ENCODE peak calls at places on chromosomes 4 and X, in six cellular contexts. D is SW 1271; I is IMR-90; Y is NCI-H526; G is type B pancreatic cell; M is stimulated activated CD4-positive, alpha-beta T cell treated with anti-CD3 and anti-CD28 coated beads, Interleukin-1b, Interleukin-23, amount 100 ng/mL, for 4 hours. E is an unnamed sample.

GRCh38 chr4:138259801-138260200 is 17.7 kb upstream of the SLC7A11 start:
- DNase-seq in D (peak), I (peak), Y (no peak), G (no peak), M (no peak), E (peak)

GRCh38 chr4:186134254-186134653 is 29.8 kb downstream of the FAM149A start:
- DNase-seq in D (no peak), I (no peak), Y (no peak), G (no peak), M (no peak), E (no peak)

GRCh38 chr4:76078033-76078613 is 3.6 kb downstream of the ART3 start:
- DNase-seq in D (no peak), I (no peak), Y (no peak), G (no peak), M (no peak), E (no peak)

GRCh38 chr4:128354205-128354821 is 66.7 kb upstream of the PGRMC2 start:
- DNase-seq in D (peak), I (peak), Y (no peak), G (no peak), M (no peak), E (peak)

GRCh38 chr4:16269742-16270522 is 43.7 kb upstream of the TAPT1 start:
- DNase-seq in D (no peak), I (peak), Y (no peak), G (no peak), M (no peak), E (peak)

GRCh38 chr4:985123-985830 is 1.6 kb upstream of the IDUA start:
- DNase-seq in D (peak), I (no peak), Y (peak), G (no peak), M (peak), E (no peak)

GRCh38 chrX:130173190-130173895 is 1.6 kb downstream of the RAB33A start:
- DNase-seq in D (no peak), I (peak), Y (no peak), G (no peak), M (no peak), E (peak)

GRCh38 chrX:10176121-10177003 is 19.6 kb downstream of the CLCN4 start:
- DNase-seq in D (no peak), I (no peak), Y (no peak), G (no peak), M (no peak), E (no peak)

GRCh38 chr4:24855741-24856140 is 57.1 kb downstream of the CCDC149 start:
- DNase-seq in D (no peak), I (no peak), Y (no peak), G (no peak), M (no peak), E (no peak)

GRCh38 chrX:15233416-15234015 is 36.4 kb downstream of the ASB9 start:
- DNase-seq in D (no peak), I (no peak), Y (no peak), G (no peak), M (no peak), E (no peak)

GRCh38 chr4:97374526-97374925 is 768.8 kb downstream of the STPG2 start:
- DNase-seq in D (no peak), I (no peak), Y (no peak), G (no peak), M (no peak), E (peak)

GRCh38 chr4:5462254-5462835 is 246.0 kb downstream of the EVC2 start:
- DNase-seq in D (no peak), I (no peak), Y (no peak), G (no peak), M (no peak), E (no peak)

GRCh38 chr4:38785041-38785790 is 2.4 kb upstream of the TLR10 start:
- DNase-seq in D (no peak), I (no peak), Y (no peak), G (no peak), M (no peak), E (no peak)

GRCh38 chr4:76738081-76738931 is 159.6 kb downstream of the SOWAHB start:
- DNase-seq in D (no peak), I (peak), Y (no peak), G (no peak), M (no peak), E (peak)

GRCh38 chrX:26574208-26574607 is 358.2 kb downstream of the MAGEB5 start:
- DNase-seq in D (no peak), I (peak), Y (no peak), G (no peak), M (no peak), E (no peak)

GRCh38 chr4:128394778-128395177 is 107.2 kb upstream of the PGRMC2 start:
- DNase-seq in D (no peak), I (peak), Y (no peak), G (no peak), M (no peak), E (peak)

GRCh38 chr4:34720563-34720962 is 1523.8 kb downstream of the ARAP2 start:
- DNase-seq in D (peak), I (peak), Y (no peak), G (no peak), M (no peak), E (peak)

GRCh38 chr4:138062929-138063328 is 179.2 kb downstream of the SLC7A11 start:
- DNase-seq in D (peak), I (peak), Y (no peak), G (no peak), M (no peak), E (peak)

GRCh38 chr4:146507607-146508006 is 14.1 kb downstream of the SLC10A7 start:
- DNase-seq in D (no peak), I (peak), Y (no peak), G (no peak), M (no peak), E (no peak)

GRCh38 chr4:181517521-181517920 is 725.7 kb upstream of the TENM3 start:
- DNase-seq in D (no peak), I (peak), Y (no peak), G (no peak), M (no peak), E (peak)

GRCh38 chrX:82757614-82758013 is 750.5 kb upstream of the POU3F4 start:
- DNase-seq in D (no peak), I (no peak), Y (no peak), G (no peak), M (no peak), E (no peak)

GRCh38 chrX:135632353-135632752 is 81.1 kb upstream of the CT45A1 start:
- DNase-seq in D (no peak), I (no peak), Y (no peak), G (no peak), M (no peak), E (no peak)

GRCh38 chr4:182929296-182929695 is 12.1 kb upstream of the DCTD start:
- DNase-seq in D (peak), I (peak), Y (no peak), G (no peak), M (no peak), E (peak)

GRCh38 chr4:169330811-169331210 is 60.1 kb upstream of the SH3RF1 start:
- DNase-seq in D (no peak), I (no peak), Y (no peak), G (no peak), M (no peak), E (no peak)

GRCh38 chrX:41561045-41561444 is 113.9 kb downstream of the NYX start:
- DNase-seq in D (peak), I (peak), Y (no peak), G (no peak), M (no peak), E (peak)

GRCh38 chr4:8478801-8479744 is 38.5 kb downstream of the TRMT44 start:
- DNase-seq in D (no peak), I (peak), Y (no peak), G (no peak), M (no peak), E (no peak)

GRCh38 chrX:68895339-68896250 is 66.8 kb downstream of the EFNB1 start:
- DNase-seq in D (no peak), I (peak), Y (no peak), G (no peak), M (no peak), E (peak)

GRCh38 chr4:98627883-98628282 is 30.5 kb downstream of the TSPAN5 start:
- DNase-seq in D (peak), I (peak), Y (no peak), G (no peak), M (no peak), E (peak)

GRCh38 chr4:111046811-111047210 is 423.9 kb upstream of the PITX2 start:
- DNase-seq in D (no peak), I (no peak), Y (no peak), G (no peak), M (no peak), E (no peak)

GRCh38 chrX:137194164-137194563 is 160.4 kb upstream of the GPR101 start:
- DNase-seq in D (peak), I (peak), Y (no peak), G (no peak), M (peak), E (no peak)

GRCh38 chr4:133143775-133144430 is 5.2 kb upstream of the PCDH10 start:
- DNase-seq in D (no peak), I (no peak), Y (no peak), G (no peak), M (no peak), E (no peak)

GRCh38 chrX:30275498-30275897 is 28.6 kb downstream of the MAGEB1 start:
- DNase-seq in D (peak), I (peak), Y (no peak), G (no peak), M (no peak), E (no peak)